ENCODE peak calls at places on chromosomes 16 and 17, in six cellular contexts. Q is heart left ventricle, W is GM23338, X is fibroblast of lung, A is Panc1, D is OCI-LY7. B is an unnamed sample. For H3K36me3, the result is how much of the 10 kb centered on the place peaks cover.

GRCh38 chr16:68626557-68626956 is 18.6 kb upstream of the CDH3 start:
- DNase-seq in Q (no peak), W (no peak), X (no peak), A (no peak), D (no peak), B (no peak)

GRCh38 chr17:51853857-51854256 is 304.7 kb downstream of the CA10 start:
- DNase-seq in Q (no peak), W (no peak), X (no peak), A (no peak), D (no peak), B (no peak)

GRCh38 chr17:50527155-50527762 is 5.3 kb upstream of the EPN3 start:
- DNase-seq in Q (no peak), W (no peak), X (no peak), A (no peak), D (no peak), B (no peak)

GRCh38 chr17:74005790-74006189 is 197.7 kb upstream of the RPL38 start:
- DNase-seq in Q (no peak), W (no peak), X (no peak), A (no peak), D (no peak), B (no peak)

GRCh38 chr16:69130461-69130860 is 1.9 kb downstream of the CHTF8 start:
- DNase-seq in Q (no peak), W (no peak), X (no peak), A (no peak), D (no peak), B (no peak)

GRCh38 chr16:81237282-81237681 is 1.2 kb upstream of the BCO1 start:
- DNase-seq in Q (peak), W (no peak), X (peak), A (no peak), D (no peak), B (peak)

GRCh38 chr16:11797957-11798299 is 870 bp upstream of the ZC3H7A start:
- DNase-seq in Q (no peak), W (no peak), X (no peak), A (no peak), D (peak), B (no peak)

GRCh38 chr16:87472935-87473334 is 19.9 kb downstream of the ZCCHC14 start:
- DNase-seq in Q (no peak), W (no peak), X (no peak), A (no peak), D (no peak), B (no peak)

GRCh38 chr17:46876353-46876887 is 25.0 kb downstream of the WNT9B start:
- DNase-seq in Q (no peak), W (peak), X (no peak), A (no peak), D (peak), B (peak)

GRCh38 chr17:226108-226772 is 44.8 kb upstream of the DOC2B start:
- DNase-seq in Q (peak), W (no peak), X (no peak), A (no peak), D (no peak), B (peak)

GRCh38 chr17:59001158-59001814 is 105.4 kb downstream of the TRIM37 start:
- DNase-seq in Q (peak), W (peak), X (peak), A (no peak), D (peak), B (no peak)

GRCh38 chr16:73216932-73217331 is 169.0 kb upstream of the ZFHX3 start:
- DNase-seq in Q (no peak), W (no peak), X (no peak), A (no peak), D (no peak), B (no peak)

GRCh38 chr16:75017670-75018525 is 19.1 kb downstream of the ZNRF1 start:
- DNase-seq in Q (no peak), W (no peak), X (no peak), A (no peak), D (no peak), B (no peak)

GRCh38 chr17:14791221-14791620 is 473.9 kb downstream of the PMP22 start:
- DNase-seq in Q (no peak), W (no peak), X (no peak), A (no peak), D (no peak), B (no peak)

GRCh38 chr16:19001788-19002187 is 18.1 kb downstream of the TMC7 start:
- DNase-seq in Q (no peak), W (no peak), X (peak), A (no peak), D (no peak), B (no peak)

GRCh38 chr17:2240541-2240940 is 63.0 kb downstream of the SMG6 start:
- DNase-seq in Q (peak), W (no peak), X (peak), A (no peak), D (no peak), B (no peak)

GRCh38 chr16:1979271-1980025 is 1.8 kb downstream of the NOXO1 start:
- DNase-seq in Q (no peak), W (peak), X (no peak), A (no peak), D (no peak), B (no peak)

GRCh38 chr16:1477033-1477432 is 2.2 kb upstream of the CLCN7 start:
- DNase-seq in Q (no peak), W (no peak), X (no peak), A (no peak), D (no peak), B (no peak)

GRCh38 chr16:31876955-31877828 is 3.6 kb downstream of the ZNF267 start:
- DNase-seq in Q (no peak), W (no peak), X (peak), A (peak), D (no peak), B (no peak)

GRCh38 chr16:2194166-2194834 is 2.1 kb downstream of the CASKIN1 start:
- DNase-seq in Q (no peak), W (no peak), X (peak), A (no peak), D (no peak), B (no peak)

GRCh38 chr17:63675607-63676539 is 24.1 kb downstream of the LIMD2 start:
- DNase-seq in Q (peak), W (peak), X (peak), A (no peak), D (no peak), B (peak)

GRCh38 chr16:82043680-82044584 is 8.9 kb downstream of the HSD17B2 start:
- DNase-seq in Q (no peak), W (no peak), X (peak), A (no peak), D (no peak), B (no peak)

GRCh38 chr17:64296246-64296645 is 33.2 kb upstream of the TEX2 start:
- DNase-seq in Q (no peak), W (no peak), X (no peak), A (no peak), D (no peak), B (no peak)

GRCh38 chr17:44005865-44006580 is 1.6 kb downstream of the NAGS start:
- DNase-seq in Q (no peak), W (peak), X (no peak), A (no peak), D (peak), B (peak)

GRCh38 chr17:39578272-39578671 is 29.4 kb downstream of the NEUROD2 start:
- DNase-seq in Q (no peak), W (no peak), X (no peak), A (no peak), D (no peak), B (no peak)

GRCh38 chr16:31130336-31130812 is 5.2 kb downstream of the PRSS8 start:
- DNase-seq in Q (no peak), W (no peak), X (no peak), A (no peak), D (no peak), B (no peak)

GRCh38 chr17:72152392-72152727 is 31.5 kb downstream of the SOX9 start:
- DNase-seq in Q (no peak), W (no peak), X (peak), A (no peak), D (no peak), B (no peak)

GRCh38 chr17:36936455-36936934 is 780 bp upstream of the LHX1 start:
- DNase-seq in Q (no peak), W (peak), X (no peak), A (no peak), D (no peak), B (no peak)

GRCh38 chr17:16286009-16286946 is 67.0 kb downstream of the CENPV start:
- DNase-seq in Q (peak), W (peak), X (peak), A (peak), D (peak), B (peak)

GRCh38 chr16:86887416-86887815 is 309.1 kb downstream of the FOXL1 start:
- DNase-seq in Q (no peak), W (no peak), X (no peak), A (no peak), D (no peak), B (no peak)

GRCh38 chr17:73350864-73351263 is 39.1 kb upstream of the CDC42EP4 start:
- DNase-seq in Q (no peak), W (no peak), X (no peak), A (no peak), D (no peak), B (no peak)

GRCh38 chr16:86806838-86807351 is 228.5 kb downstream of the FOXL1 start:
- DNase-seq in Q (no peak), W (peak), X (peak), A (no peak), D (no peak), B (no peak)

GRCh38 chr17:6589266-6589946 is 33.1 kb upstream of the PITPNM3 start:
- DNase-seq in Q (no peak), W (no peak), X (no peak), A (no peak), D (no peak), B (no peak)

GRCh38 chr17:49278076-49278475 is 47.5 kb upstream of the PHOSPHO1 start:
- DNase-seq in Q (no peak), W (no peak), X (no peak), A (no peak), D (no peak), B (peak)

GRCh38 chr17:58191259-58191896 is 1.1 kb upstream of the EPX start:
- DNase-seq in Q (no peak), W (no peak), X (no peak), A (no peak), D (no peak), B (no peak)

GRCh38 chr17:43521389-43521788 is 24.8 kb downstream of the ETV4 start:
- DNase-seq in Q (no peak), W (no peak), X (no peak), A (no peak), D (no peak), B (no peak)

GRCh38 chr17:40331743-40332641 is 23.0 kb downstream of the RARA start:
- DNase-seq in Q (peak), W (no peak), X (peak), A (no peak), D (no peak), B (peak)

GRCh38 chr16:30797670-30798309 is 10.8 kb upstream of the ZNF629 start:
- DNase-seq in Q (peak), W (no peak), X (no peak), A (no peak), D (peak), B (no peak)

GRCh38 chr17:32451879-32452278 is 7.6 kb downstream of the PSMD11 start:
- DNase-seq in Q (no peak), W (no peak), X (no peak), A (no peak), D (no peak), B (no peak)

GRCh38 chr17:32445976-32446375 is 1.7 kb downstream of the PSMD11 start:
- DNase-seq in Q (no peak), W (no peak), X (peak), A (no peak), D (peak), B (no peak)

GRCh38 chr17:32446949-32447348 is 2.6 kb downstream of the PSMD11 start:
- DNase-seq in Q (no peak), W (no peak), X (no peak), A (no peak), D (no peak), B (no peak)

GRCh38 chr17:32452281-32452680 is 8.0 kb downstream of the PSMD11 start:
- DNase-seq in Q (no peak), W (no peak), X (peak), A (no peak), D (no peak), B (no peak)

DNA sequence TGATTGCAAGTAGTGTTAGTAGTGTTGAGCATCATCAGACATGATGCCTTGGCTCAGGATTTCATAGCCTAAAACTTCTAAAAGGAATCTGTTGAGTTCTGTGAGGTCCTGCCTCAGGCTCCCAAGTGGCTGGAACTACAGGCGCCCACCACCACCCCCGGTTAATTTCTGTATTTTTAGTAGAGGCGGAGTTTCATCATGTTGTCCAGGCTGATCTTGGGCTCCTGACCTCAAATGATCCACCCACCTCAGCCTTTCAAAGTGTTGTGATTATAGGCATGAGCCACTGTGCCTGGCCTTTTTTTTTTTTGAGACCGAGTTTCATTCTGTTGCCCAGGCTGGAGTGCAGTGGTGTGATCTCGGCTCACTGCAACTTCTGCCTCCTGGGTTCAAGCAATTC is 5.7 kb downstream of the PSMD11 start:
- DNase-seq in Q (no peak), W (no peak), X (no peak), A (no peak), D (no peak), B (no peak)
- H3K36me3 ChIP-seq in Q (half or more), W (half or more), X (under half), A (half or more), D (half or more), B (under half)

DNA sequence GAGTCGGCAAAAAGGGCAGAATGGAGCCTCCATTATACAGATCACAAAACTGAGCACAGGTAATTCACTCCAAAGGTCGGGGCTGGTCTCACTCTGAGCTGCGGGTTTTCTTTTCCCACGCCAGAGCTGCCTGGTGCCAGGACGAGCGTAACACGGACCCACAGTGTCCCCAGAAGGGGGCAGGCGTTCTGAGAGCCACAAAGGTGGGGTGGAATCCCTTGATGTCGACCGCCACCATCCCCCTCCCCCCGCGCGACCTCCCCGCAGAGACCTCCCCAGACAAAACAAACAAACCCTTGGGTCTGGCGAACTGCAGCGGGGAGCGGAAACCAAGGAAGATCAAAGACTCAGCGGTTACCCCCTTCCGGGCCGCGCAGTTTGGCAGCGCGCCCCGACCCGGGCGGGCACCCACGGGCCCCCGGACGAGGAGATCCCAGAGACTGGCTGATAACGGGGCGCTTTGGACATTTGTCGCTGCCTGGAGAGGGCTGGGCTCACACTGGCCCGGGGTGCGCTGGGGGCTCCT is 793 bp upstream of the NKD1 start:
- DNase-seq in Q (no peak), W (peak), X (no peak), A (no peak), D (peak), B (peak)
- TF ChIP-seq CTCF in Q (no peak), W (peak), X (peak), A (no peak), D (peak), B (peak)

GRCh38 chr16:83899272-83899897 is 470 bp downstream of the MLYCD start:
- DNase-seq in Q (peak), W (peak), X (peak), A (no peak), D (peak), B (peak)

GRCh38 chr16:83898463-83899271 is at the start of gene MLYCD:
- DNase-seq in Q (peak), W (peak), X (peak), A (no peak), D (peak), B (peak)

GRCh38 chr16:83901101-83901500 is 2.2 kb downstream of the MLYCD start:
- DNase-seq in Q (no peak), W (no peak), X (no peak), A (no peak), D (no peak), B (no peak)

GRCh38 chr16:83900611-83901010 is 1.7 kb downstream of the MLYCD start:
- DNase-seq in Q (no peak), W (no peak), X (no peak), A (no peak), D (no peak), B (no peak)

DNA sequence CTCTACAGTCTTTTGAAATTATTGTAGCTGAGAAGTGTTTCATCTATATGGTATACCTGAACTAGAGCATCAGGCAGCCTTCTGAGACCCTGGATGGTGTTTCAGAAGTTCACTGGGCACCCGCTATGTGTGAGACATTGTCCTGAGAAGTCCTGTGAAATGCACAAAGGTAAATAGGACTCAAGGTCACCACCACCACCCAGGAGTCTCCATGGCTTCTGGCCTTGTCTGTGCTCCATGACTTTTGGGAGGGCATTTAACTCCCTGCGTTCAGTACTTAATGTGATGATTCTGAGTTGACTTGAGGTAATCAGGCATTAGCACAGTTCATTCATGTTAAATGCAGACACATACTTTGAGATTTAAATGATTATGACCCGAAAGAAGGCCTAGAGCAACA is 1.1 kb downstream of the MLYCD start:
- DNase-seq in Q (no peak), W (no peak), X (no peak), A (no peak), D (no peak), B (no peak)
- H3K27ac ChIP-seq in Q (peak), W (no peak), X (no peak), A (peak), D (no peak), B (peak)

DNA sequence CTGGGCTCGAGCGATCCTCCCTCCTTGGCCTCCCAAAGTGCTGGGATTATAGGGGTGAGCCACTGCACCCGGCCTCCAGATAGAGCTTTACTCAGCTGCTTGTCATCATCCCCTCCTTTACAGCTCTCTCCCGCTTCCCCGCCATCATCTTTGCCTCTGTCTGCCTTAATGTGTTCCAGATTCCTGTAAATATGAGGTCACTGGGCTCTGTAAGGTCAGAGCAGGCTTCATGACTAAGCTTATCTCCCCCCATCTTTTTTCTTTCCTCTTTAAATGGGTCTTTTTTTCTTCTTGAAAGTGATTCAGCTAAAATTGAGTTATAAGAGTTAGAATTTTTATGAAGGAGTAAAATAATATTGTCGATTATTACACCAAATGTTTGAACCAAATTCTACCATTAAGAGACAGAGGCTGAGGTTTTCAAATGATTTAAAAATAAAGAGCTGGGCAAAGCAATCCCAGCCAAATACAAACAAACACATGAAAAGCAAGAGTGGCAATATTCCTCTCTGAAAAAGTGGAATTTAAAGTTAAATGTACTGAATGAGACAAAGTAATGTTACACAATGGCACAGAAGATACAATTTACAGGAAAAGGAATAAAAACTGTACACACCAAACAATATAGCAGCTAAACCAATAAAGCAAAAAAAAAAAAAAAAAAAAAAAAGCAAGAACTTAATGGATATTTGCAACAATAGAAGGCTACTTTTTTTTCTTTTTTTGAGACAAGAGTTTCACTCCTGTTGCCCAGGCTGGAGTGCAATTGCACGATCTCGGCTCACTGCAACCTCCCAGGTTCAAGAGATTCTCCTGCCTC is 62.1 kb downstream of the CRISPLD2 start:
- DNase-seq in Q (peak), W (no peak), X (peak), A (no peak), D (no peak), B (no peak)
- H3K36me3 ChIP-seq in Q (under half), W (under half), X (under half), A (under half), D (under half), B (under half)

GRCh38 chr16:78705694-78706093 is 606.2 kb downstream of the WWOX start:
- DNase-seq in Q (no peak), W (peak), X (peak), A (peak), D (peak), B (no peak)
- TF ChIP-seq CTCF in Q (no peak), W (peak), X (peak), A (peak), D (peak), B (peak)